ENCODE peak calls at places on chromosome 5, in four cellular contexts. F is psoas muscle, V is heart left ventricle, J is neural progenitor cell. H is an unnamed sample. For H3K27me3 and H3K4me1, the result is how much of the 10 kb centered on the place peaks cover.

GRCh38 chr5:55657443-55657842 is 54.7 kb downstream of the SLC38A9 start:
- DNase-seq in V (no peak), J (no peak), F (no peak), H (no peak)

GRCh38 chr5:345404-346195 is 24.1 kb downstream of the AHRR start:
- DNase-seq in V (no peak), F (no peak), J (no peak), H (no peak)

GRCh38 chr5:98458004-98458403 is 315.5 kb upstream of the RGMB start:
- DNase-seq in J (no peak), F (no peak), V (no peak), H (no peak)

GRCh38 chr5:151751091-151751490 is 7.3 kb downstream of the ATOX1 start:
- DNase-seq in F (no peak), J (no peak), V (no peak), H (no peak)

GRCh38 chr5:169716287-169716686 is 79.2 kb downstream of the DOCK2 start:
- DNase-seq in V (no peak), F (no peak), J (no peak), H (no peak)

GRCh38 chr5:146447734-146448380 is 724 bp downstream of the TCERG1 start:
- DNase-seq in F (no peak), J (no peak), V (no peak), H (no peak)

GRCh38 chr5:138212828-138213160 is 329 bp downstream of the CDC23 start:
- DNase-seq in F (no peak), J (peak), V (no peak), H (no peak)

GRCh38 chr5:150301170-150301505 is 1.6 kb downstream of the ARSI start:
- DNase-seq in J (peak), V (no peak), F (no peak), H (no peak)

GRCh38 chr5:149466457-149466972 is 84.7 kb downstream of the CSNK1A1 start:
- DNase-seq in F (peak), V (no peak), J (no peak), H (no peak)

GRCh38 chr5:33524476-33524875 is 83.7 kb downstream of the TARS1 start:
- DNase-seq in J (no peak), V (no peak), F (no peak), H (no peak)

GRCh38 chr5:59923465-59923864 is 29.9 kb upstream of the PDE4D start:
- DNase-seq in J (peak), F (no peak), V (no peak), H (no peak)

GRCh38 chr5:141814064-141814982 is 63.9 kb downstream of the PCDH1 start:
- DNase-seq in J (peak), V (peak), F (no peak), H (peak)

GRCh38 chr5:129440424-129440823 is 19.7 kb upstream of the ADAMTS19 start:
- DNase-seq in F (no peak), V (no peak), J (no peak), H (peak)

GRCh38 chr5:882253-883185 is 10.1 kb downstream of the BRD9 start:
- DNase-seq in F (no peak), V (no peak), J (no peak), H (no peak)

GRCh38 chr5:89480406-89481007 is 597.5 kb upstream of the MEF2C start:
- DNase-seq in F (no peak), V (no peak), J (no peak), H (no peak)

GRCh38 chr5:72871358-72872024 is 55.0 kb downstream of the TNPO1 start:
- DNase-seq in J (no peak), F (no peak), V (no peak), H (no peak)

GRCh38 chr5:181204561-181205401 is at the start of gene TRIM7:
- DNase-seq in J (peak), F (no peak), V (peak), H (peak)

GRCh38 chr5:178458140-178458539 is 132.1 kb downstream of the COL23A1 start:
- DNase-seq in F (no peak), J (no peak), V (no peak), H (no peak)

GRCh38 chr5:80082731-80083114 is 47.6 kb downstream of the THBS4 start:
- DNase-seq in J (peak), V (peak), F (peak), H (peak)

GRCh38 chr5:75331-76320 is 16.3 kb upstream of the PLEKHG4B start:
- DNase-seq in J (no peak), V (no peak), F (no peak), H (no peak)

GRCh38 chr5:16492398-16493175 is 27.0 kb upstream of the ZNF622 start:
- DNase-seq in V (peak), J (peak), F (peak), H (no peak)

GRCh38 chr5:36733183-36733582 is 126.8 kb downstream of the SLC1A3 start:
- DNase-seq in J (no peak), F (no peak), V (no peak), H (no peak)

GRCh38 chr5:78806544-78806943 is 158.0 kb upstream of the LHFPL2 start:
- DNase-seq in F (no peak), V (no peak), J (no peak), H (no peak)

GRCh38 chr5:174324680-174325079 is 279.2 kb downstream of the NSG2 start:
- DNase-seq in J (no peak), V (no peak), F (no peak), H (no peak)

GRCh38 chr5:71471193-71471592 is 15.7 kb downstream of the BDP1 start:
- DNase-seq in V (no peak), F (no peak), J (no peak), H (no peak)

GRCh38 chr5:144191998-144192397 is 21.3 kb downstream of the KCTD16 start:
- DNase-seq in F (no peak), J (peak), V (no peak), H (no peak)

GRCh38 chr5:149400304-149400703 is 21.2 kb upstream of the IL17B start:
- DNase-seq in F (no peak), J (peak), V (no peak), H (no peak)

GRCh38 chr5:57338068-57338848 is 144.4 kb downstream of the ACTBL2 start:
- DNase-seq in J (peak), F (no peak), V (no peak), H (no peak)

GRCh38 chr5:170283296-170283695 is 14.3 kb downstream of the LCP2 start:
- DNase-seq in V (no peak), F (no peak), J (no peak), H (no peak)

GRCh38 chr5:143153332-143154119 is 250.0 kb downstream of the NR3C1 start:
- DNase-seq in V (peak), J (no peak), F (peak), H (no peak)

GRCh38 chr5:142626056-142626455 is 59.8 kb downstream of the FGF1 start:
- DNase-seq in J (no peak), F (no peak), V (no peak), H (no peak)

GRCh38 chr5:151383011-151383410 is 35.7 kb upstream of the SLC36A2 start:
- DNase-seq in J (no peak), F (peak), V (no peak), H (no peak)

GRCh38 chr5:123545506-123545905 is 33.5 kb downstream of the CSNK1G3 start:
- DNase-seq in F (no peak), V (no peak), J (peak), H (no peak)

GRCh38 chr5:75040973-75041372 is 11.4 kb downstream of the GCNT4 start:
- DNase-seq in V (no peak), J (no peak), F (no peak), H (no peak)

GRCh38 chr5:56244676-56245075 is 11.5 kb upstream of the ANKRD55 start:
- DNase-seq in V (no peak), F (no peak), J (no peak), H (no peak)

DNA sequence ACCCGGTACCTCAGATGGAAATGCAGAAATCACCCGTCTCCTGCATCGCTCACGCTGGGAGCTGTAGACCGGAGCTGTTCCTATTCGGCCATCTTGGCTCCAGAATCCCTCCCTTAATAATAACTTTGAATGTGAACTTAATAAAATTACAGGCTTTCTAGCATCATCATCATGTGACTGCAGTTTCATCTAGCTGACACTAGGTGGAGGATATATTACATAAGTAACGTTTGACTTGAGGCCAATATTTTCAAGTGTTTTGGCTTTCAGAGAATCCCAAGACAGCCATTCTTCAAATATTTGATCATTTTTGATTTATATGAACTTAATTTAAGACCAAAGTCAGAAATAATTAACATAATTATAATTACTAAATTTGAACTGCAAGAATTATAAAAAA is 474.9 kb upstream of the CDH10 start:
- DNase-seq in J (no peak), V (no peak), F (no peak), H (no peak)
- TF ChIP-seq CTCF in J (peak), V (no peak), F (no peak), H (no peak)

DNA sequence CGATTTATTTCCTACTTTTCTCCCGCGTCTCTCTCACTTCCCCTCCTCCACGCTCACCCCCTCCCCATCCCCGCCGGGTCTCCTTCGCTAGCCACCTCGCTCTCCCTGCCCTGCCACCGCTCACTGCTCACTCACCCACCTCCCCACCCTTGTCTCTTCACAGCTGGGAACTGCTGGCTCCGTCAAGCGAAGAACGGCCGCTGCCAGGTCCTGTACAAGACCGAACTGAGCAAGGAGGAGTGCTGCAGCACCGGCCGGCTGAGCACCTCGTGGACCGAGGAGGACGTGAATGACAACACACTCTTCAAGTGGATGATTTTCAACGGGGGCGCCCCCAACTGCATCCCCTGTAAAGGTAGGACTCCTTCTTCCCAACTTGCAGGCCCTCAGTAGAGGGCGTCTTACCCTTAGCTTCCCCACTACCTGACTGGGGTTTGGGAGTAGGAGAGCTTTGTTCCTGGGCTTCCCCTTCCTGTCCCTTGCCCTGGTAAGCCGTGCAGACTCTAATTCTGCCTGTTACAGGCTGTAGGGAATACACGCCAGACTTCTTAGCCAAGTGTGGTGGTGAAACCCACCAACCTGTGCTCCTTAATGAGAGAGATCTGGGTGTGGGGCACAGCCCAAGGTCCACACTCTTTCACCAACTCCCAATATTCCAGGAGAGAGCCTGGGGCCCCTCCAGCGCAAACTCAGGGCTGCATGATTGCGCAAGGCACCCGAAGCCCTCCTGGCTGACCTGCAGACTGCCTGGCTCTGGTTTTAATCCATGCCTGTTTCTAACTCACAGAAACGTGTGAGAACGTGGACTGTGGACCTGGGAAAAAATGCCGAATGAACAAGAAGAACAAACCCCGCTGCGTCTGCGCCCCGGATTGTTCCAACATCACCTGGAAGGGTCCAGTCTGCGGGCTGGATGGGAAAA is 2.5 kb downstream of the FST start:
- DNase-seq in F (peak), V (peak), J (peak), H (peak)
- H3K27me3 ChIP-seq in F (under half), V (under half), J (under half), H (under half)

GRCh38 chr5:67014957-67015400 is 181.6 kb downstream of the CD180 start:
- DNase-seq in V (no peak), J (no peak), F (no peak), H (no peak)
- H3K4me1 ChIP-seq in V (half or more), J (under half), F (half or more), H (half or more)

GRCh38 chr5:77239126-77239741 is 28.8 kb downstream of the PDE8B start:
- DNase-seq in V (no peak), J (no peak), F (no peak), H (no peak)
- TF ChIP-seq CTCF in V (no peak), J (peak), F (peak), H (peak)

GRCh38 chr5:93595420-93596136 is 12.6 kb downstream of the NR2F1 start:
- DNase-seq in V (no peak), F (no peak), J (peak), H (no peak)
- H3K27me3 ChIP-seq in V (half or more), F (half or more), J (half or more), H (under half)

DNA sequence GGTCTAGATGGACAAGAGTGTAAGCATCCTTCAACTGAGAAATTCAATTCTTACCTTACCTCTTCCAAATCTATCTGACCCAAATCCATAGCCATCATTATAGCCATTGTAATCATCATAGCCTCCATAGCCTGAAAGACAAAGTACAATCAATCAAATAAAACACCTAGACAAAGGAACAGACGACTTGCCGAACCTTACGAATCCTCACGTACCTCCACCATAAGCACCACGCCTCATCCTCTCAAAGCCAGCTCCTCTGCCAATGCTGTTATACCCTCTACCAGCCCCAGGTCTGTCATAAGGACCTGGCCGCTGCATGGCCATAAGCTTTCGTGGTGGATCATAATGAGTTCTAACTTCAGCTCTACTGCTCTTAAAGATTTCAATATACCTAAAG is 5.5 kb downstream of the HNRNPH1 start:
- DNase-seq in V (no peak), F (no peak), J (no peak), H (no peak)
- H3K4me1 ChIP-seq in V (half or more), F (half or more), J (under half), H (under half)

GRCh38 chr5:159104058-159104651 is 4.4 kb upstream of the EBF1 start:
- DNase-seq in J (peak), F (peak), V (peak), H (no peak)
- TF ChIP-seq CTCF in J (peak), F (peak), V (peak), H (no peak)